ENCODE peak calls at places on chromosomes 16 and 17, in nine cellular contexts. L is pancreas, W is adrenal gland, K is cardiac muscle cell, A is neuronal stem cell, O is choroid plexus epithelial cell, R is cardiac fibroblast, X is hepatocyte, E is PC-3. T is an unnamed sample.

GRCh38 chr17:6700948-6701307 is 12.2 kb downstream of the SLC13A5 start:
- DNase-seq in L (no peak), W (no peak), K (no peak), A (no peak), O (no peak), R (no peak), X (no peak), E (no peak), T (no peak)

GRCh38 chr17:32348483-32348800 is 1.5 kb upstream of the ZNF207 start:
- DNase-seq in L (no peak), W (no peak), K (no peak), A (no peak), O (no peak), R (no peak), X (no peak), E (no peak), T (no peak)

GRCh38 chr16:85415196-85415988 is 197.7 kb upstream of the GSE1 start:
- DNase-seq in L (peak), W (peak), K (no peak), A (no peak), O (no peak), R (no peak), X (no peak), E (no peak), T (no peak)

GRCh38 chr16:47016700-47017133 is 43.2 kb upstream of the DNAJA2 start:
- DNase-seq in L (no peak), W (no peak), K (peak), A (no peak), O (no peak), R (no peak), X (no peak), E (no peak), T (no peak)

GRCh38 chr16:9311303-9311954 is 220.0 kb downstream of the HAPSTR1 start:
- DNase-seq in L (peak), W (peak), K (no peak), A (no peak), O (no peak), R (no peak), X (peak), E (no peak), T (no peak)

GRCh38 chr16:35862242-35862641 is 2402.8 kb downstream of the TP53TG3F start:
- DNase-seq in L (no peak), W (no peak), K (no peak), A (no peak), O (no peak), R (no peak), X (no peak), E (no peak), T (no peak)

GRCh38 chr17:39671651-39672521 is 3.6 kb downstream of the PNMT start:
- DNase-seq in L (peak), W (peak), K (peak), A (no peak), O (peak), R (peak), X (peak), E (peak), T (no peak)

GRCh38 chr16:66660422-66661209 is 35.9 kb downstream of the CMTM4 start:
- DNase-seq in L (no peak), W (peak), K (peak), A (peak), O (peak), R (peak), X (peak), E (peak), T (peak)

GRCh38 chr16:85856585-85856984 is 42.4 kb upstream of the IRF8 start:
- DNase-seq in L (no peak), W (no peak), K (no peak), A (no peak), O (no peak), R (no peak), X (no peak), E (no peak), T (no peak)

GRCh38 chr17:17849863-17850373 is 13.1 kb upstream of the SREBF1 start:
- DNase-seq in L (no peak), W (no peak), K (peak), A (no peak), O (peak), R (peak), X (peak), E (peak), T (no peak)

GRCh38 chr16:66905633-66906539 is 12.8 kb downstream of the CDH16 start:
- DNase-seq in L (no peak), W (peak), K (no peak), A (no peak), O (peak), R (no peak), X (peak), E (no peak), T (no peak)

GRCh38 chr17:64938925-64939474 is 19.7 kb upstream of the LRRC37A3 start:
- DNase-seq in L (no peak), W (peak), K (peak), A (no peak), O (peak), R (peak), X (peak), E (peak), T (no peak)

GRCh38 chr17:71496552-71496951 is 624.3 kb upstream of the SOX9 start:
- DNase-seq in L (no peak), W (no peak), K (no peak), A (no peak), O (peak), R (no peak), X (no peak), E (no peak), T (no peak)

GRCh38 chr17:81223758-81224122 is 975 bp upstream of the CEP131 start:
- DNase-seq in L (peak), W (no peak), K (no peak), A (no peak), O (no peak), R (no peak), X (no peak), E (peak), T (no peak)

GRCh38 chr16:77789085-77789611 is 784 bp downstream of the VAT1L start:
- DNase-seq in L (no peak), W (no peak), K (no peak), A (no peak), O (no peak), R (no peak), X (peak), E (no peak), T (no peak)

GRCh38 chr17:17837380-17837821 is 615 bp upstream of the SREBF1 start:
- DNase-seq in L (peak), W (peak), K (peak), A (no peak), O (peak), R (peak), X (peak), E (peak), T (no peak)

GRCh38 chr16:87206646-87207451 is 110.3 kb downstream of the C16orf95 start:
- DNase-seq in L (no peak), W (no peak), K (peak), A (no peak), O (peak), R (peak), X (no peak), E (peak), T (no peak)

GRCh38 chr17:74776044-74776962 is at the start of gene NAT9:
- DNase-seq in L (peak), W (peak), K (peak), A (peak), O (peak), R (peak), X (peak), E (peak), T (peak)

GRCh38 chr17:49730078-49730786 is 22.5 kb upstream of the SLC35B1 start:
- DNase-seq in L (peak), W (peak), K (peak), A (no peak), O (peak), R (peak), X (no peak), E (no peak), T (no peak)

GRCh38 chr16:19583665-19584300 is 28.3 kb downstream of the VPS35L start:
- DNase-seq in L (no peak), W (peak), K (peak), A (peak), O (peak), R (peak), X (peak), E (peak), T (no peak)

GRCh38 chr17:82981141-82981540 is 98.3 kb upstream of the METRNL start:
- DNase-seq in L (no peak), W (no peak), K (no peak), A (no peak), O (peak), R (no peak), X (no peak), E (no peak), T (no peak)

GRCh38 chr17:79651751-79652150 is 40.9 kb upstream of the RBFOX3 start:
- DNase-seq in L (no peak), W (no peak), K (no peak), A (no peak), O (no peak), R (no peak), X (no peak), E (no peak), T (no peak)

GRCh38 chr17:19538095-19539039 is 4.7 kb downstream of the SLC47A1 start:
- DNase-seq in L (no peak), W (peak), K (no peak), A (no peak), O (no peak), R (no peak), X (peak), E (no peak), T (no peak)

GRCh38 chr16:4336701-4337539 is 14.2 kb downstream of the PAM16 start:
- DNase-seq in L (peak), W (no peak), K (no peak), A (no peak), O (no peak), R (no peak), X (no peak), E (no peak), T (no peak)

GRCh38 chr16:19607610-19608280 is 52.2 kb downstream of the VPS35L start:
- DNase-seq in L (no peak), W (no peak), K (peak), A (no peak), O (peak), R (peak), X (peak), E (peak), T (peak)

GRCh38 chr16:10923146-10923649 is 19.1 kb downstream of the DEXI start:
- DNase-seq in L (no peak), W (no peak), K (no peak), A (no peak), O (no peak), R (no peak), X (no peak), E (no peak), T (no peak)

DNA sequence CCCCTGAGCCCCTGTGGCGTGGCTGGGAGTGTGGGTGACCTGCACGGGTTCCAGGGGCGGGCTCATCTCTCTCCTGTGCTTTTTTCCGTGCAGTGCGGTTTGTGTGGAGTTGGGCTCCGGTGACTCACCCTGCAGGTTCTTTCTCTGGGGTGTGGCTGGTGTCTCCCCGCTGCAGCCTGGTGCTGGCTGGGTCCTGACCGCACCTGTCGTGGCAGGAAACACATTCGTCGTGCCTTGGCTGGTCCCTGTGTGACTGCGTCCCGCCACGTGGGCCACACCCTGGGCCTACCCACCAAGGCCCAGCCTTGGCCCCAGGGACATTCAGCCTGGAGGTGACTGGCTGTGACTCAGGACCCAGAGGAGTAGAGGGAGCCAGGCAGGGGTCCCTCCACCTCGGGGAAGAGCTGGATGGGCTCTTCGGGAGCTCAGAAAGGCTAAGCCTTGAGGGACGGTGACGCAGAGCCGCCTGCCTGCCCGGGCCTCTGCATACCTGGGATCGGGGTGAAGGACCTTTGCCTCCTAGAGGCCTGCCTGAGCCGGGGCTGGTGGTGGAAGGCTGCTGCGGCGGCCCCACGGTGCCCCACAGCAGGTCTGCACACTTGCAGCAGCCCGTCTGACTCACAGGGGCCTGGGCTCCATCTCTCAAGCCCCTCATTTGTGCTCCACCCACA is 7.8 kb downstream of the TRAF7 start:
- DNase-seq in L (no peak), W (no peak), K (no peak), A (no peak), O (no peak), R (no peak), X (peak), E (peak), T (no peak)
- H3K4me3 ChIP-seq in L (no peak), W (no peak), K (no peak), A (no peak), O (no peak), R (no peak), X (no peak), E (peak), T (no peak)

DNA sequence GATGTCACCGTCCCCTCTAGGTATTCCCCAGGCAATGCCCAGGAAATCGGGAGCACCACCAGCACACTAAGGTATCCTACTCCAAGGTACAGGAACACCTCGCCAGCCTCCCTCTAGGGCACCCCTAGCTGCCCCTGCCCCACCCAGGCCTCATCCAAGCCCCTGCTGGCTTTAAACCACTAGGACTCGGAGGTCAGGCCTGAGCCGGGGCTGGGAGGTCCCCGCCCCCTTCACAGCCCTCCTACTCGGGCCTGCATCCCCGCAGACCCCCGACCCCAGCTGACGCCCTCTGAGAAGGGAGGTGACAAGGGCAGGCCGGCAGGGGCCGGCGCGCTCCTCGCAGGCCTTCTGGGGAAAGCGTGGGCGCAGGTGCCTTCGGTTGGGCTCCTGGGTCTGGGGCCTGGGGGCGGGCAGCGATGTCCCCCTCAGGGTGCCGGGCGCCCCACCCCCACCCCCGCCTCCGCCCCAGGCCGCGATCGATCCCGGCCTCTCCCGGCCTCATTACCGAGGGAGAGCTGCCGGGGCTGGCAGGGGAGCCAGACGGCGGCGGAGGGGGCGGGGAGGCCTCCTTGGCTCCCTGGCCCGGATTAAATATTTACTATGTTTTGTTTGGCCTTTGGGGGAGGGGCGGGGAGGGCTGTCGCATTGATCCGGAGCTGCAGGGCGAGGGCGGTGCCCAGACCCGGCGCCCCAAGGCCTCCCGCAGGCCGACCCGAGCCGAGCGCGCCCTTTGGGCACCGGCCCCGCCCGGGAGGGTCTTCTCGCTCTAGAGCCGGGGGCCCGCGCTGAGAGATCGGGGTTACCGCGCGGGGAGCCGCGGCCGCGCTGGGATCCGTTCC is 27.3 kb downstream of the RTN4RL1 start:
- DNase-seq in L (peak), W (peak), K (no peak), A (peak), O (no peak), R (no peak), X (peak), E (peak), T (no peak)
- H3K4me3 ChIP-seq in L (peak), W (no peak), K (no peak), A (no peak), O (peak), R (peak), X (peak), E (peak), T (peak)

GRCh38 chr17:58339775-58340622 is 11.4 kb upstream of the TSPOAP1 start:
- DNase-seq in L (peak), W (no peak), K (no peak), A (no peak), O (no peak), R (no peak), X (no peak), E (no peak), T (no peak)
- H3K4me3 ChIP-seq in L (no peak), W (no peak), K (no peak), A (no peak), O (no peak), R (no peak), X (no peak), E (no peak), T (no peak)

DNA sequence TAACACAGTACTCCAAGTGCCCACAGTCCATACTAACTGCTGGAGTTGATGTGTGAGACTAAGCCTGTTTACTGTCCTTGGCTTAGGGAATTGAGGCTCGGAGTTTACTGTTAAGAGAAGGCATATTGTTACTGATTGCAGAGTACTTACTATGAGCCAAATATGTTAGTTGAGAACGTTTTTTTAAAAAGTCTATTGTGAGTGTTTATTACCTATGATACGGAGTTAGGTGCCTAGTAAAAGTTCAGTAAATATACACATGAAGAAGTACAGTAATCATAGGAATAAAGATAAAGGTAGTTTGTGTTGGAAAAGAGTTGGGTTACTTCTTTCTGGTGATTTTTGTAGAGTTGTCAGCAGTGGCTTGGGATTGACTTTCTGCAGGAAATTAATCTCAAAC is 25.4 kb downstream of the ZNRF1 start:
- DNase-seq in L (no peak), W (no peak), K (no peak), A (no peak), O (no peak), R (no peak), X (no peak), E (no peak), T (no peak)
- H3K4me3 ChIP-seq in L (no peak), W (no peak), K (no peak), A (no peak), O (no peak), R (no peak), X (no peak), E (no peak), T (no peak)

DNA sequence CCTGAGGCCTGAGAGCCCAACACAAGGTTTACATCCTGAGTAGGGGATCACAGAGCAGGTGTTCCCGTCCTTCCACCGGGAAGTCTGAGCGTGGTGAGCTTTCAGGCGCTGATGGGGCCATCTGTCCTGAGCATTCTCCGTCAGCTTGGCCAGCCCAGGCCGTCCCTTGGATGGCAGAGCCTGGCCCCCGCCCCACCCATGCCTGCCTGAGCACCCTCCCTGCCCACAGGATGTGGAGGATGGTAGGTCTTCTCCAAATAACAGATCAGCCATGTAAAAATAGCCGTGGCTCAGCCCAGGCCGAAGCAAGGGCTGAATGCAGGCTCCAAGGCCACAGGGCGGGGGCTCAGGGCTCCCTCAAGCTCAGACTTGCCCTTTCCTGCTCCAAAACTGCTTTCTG is 20.2 kb downstream of the SPNS2 start:
- DNase-seq in L (no peak), W (no peak), K (no peak), A (no peak), O (no peak), R (no peak), X (no peak), E (no peak), T (no peak)
- H3K4me3 ChIP-seq in L (no peak), W (no peak), K (no peak), A (no peak), O (no peak), R (no peak), X (no peak), E (no peak), T (no peak)

GRCh38 chr16:57873218-57873617 is 70.9 kb upstream of the KIFC3 start:
- DNase-seq in L (no peak), W (no peak), K (no peak), A (no peak), O (no peak), R (no peak), X (no peak), E (no peak), T (no peak)
- H3K4me3 ChIP-seq in L (no peak), W (no peak), K (no peak), A (no peak), O (no peak), R (no peak), X (no peak), E (no peak), T (no peak)